ENCODE peak calls at places on chromosomes 11 and 22, in seven cellular contexts. U is T-helper 1 cell; I is transverse colon; B is HAP-1; V is A549; Q is effector CD8-positive, alpha-beta T cell; O is stimulated activated CD4-positive, alpha-beta T cell treated with anti-CD3 and anti-CD28 coated beads, TNF-alpha, amount 100 ng/mL, for 1 hour. Z is an unnamed sample.

GRCh38 chr22:43153916-43154315 is 2.6 kb downstream of the TSPO start:
- DNase-seq in U (no peak), O (no peak), I (no peak), Q (no peak), V (no peak), B (no peak), Z (no peak)

GRCh38 chr11:130325691-130326090 is 11.0 kb upstream of the ZBTB44 start:
- DNase-seq in U (no peak), B (peak; percentile 90), I (no peak), V (no peak), O (no peak), Q (no peak), Z (no peak)

GRCh38 chr22:38411016-38411415 is 44.0 kb downstream of the KCNJ4 start:
- DNase-seq in U (no peak), I (no peak), B (no peak), V (no peak), Q (no peak), O (no peak), Z (no peak)

GRCh38 chr11:127049486-127049885 is 48.9 kb upstream of the KIRREL3 start:
- DNase-seq in Q (no peak), U (no peak), I (no peak), V (no peak), O (no peak), B (no peak), Z (no peak)

GRCh38 chr11:17546240-17546639 is 819 bp upstream of the OTOG start:
- DNase-seq in U (no peak), B (no peak), O (no peak), I (no peak), Q (no peak), V (no peak), Z (no peak)

GRCh38 chr11:1875093-1875785 is 16.5 kb downstream of the PRR33 start:
- DNase-seq in B (no peak), U (peak; percentile 5), V (no peak), Q (no peak), I (peak; percentile 7), O (no peak), Z (no peak)

GRCh38 chr11:76577921-76578654 is 92.5 kb downstream of the LRRC32 start:
- DNase-seq in B (no peak), I (no peak), V (no peak), U (no peak), O (no peak), Q (no peak), Z (no peak)

GRCh38 chr11:36492724-36493304 is 17.3 kb downstream of the TRAF6 start:
- DNase-seq in V (peak; percentile 68), Q (no peak), O (no peak), I (no peak), U (peak; percentile 8), B (peak; percentile 51), Z (no peak)

GRCh38 chr22:27670701-27671412 is 130.7 kb downstream of the MN1 start:
- DNase-seq in O (no peak), V (no peak), I (peak; percentile 40), B (peak; percentile 83), U (no peak), Q (no peak), Z (no peak)

GRCh38 chr11:1557904-1558831 is 13.9 kb downstream of the DUSP8 start:
- DNase-seq in Q (no peak), B (no peak), V (peak; percentile 53), I (peak; percentile 66), U (no peak), O (no peak), Z (no peak)

GRCh38 chr11:66951927-66952337 is 6.3 kb downstream of the PC start:
- DNase-seq in B (no peak), V (no peak), O (no peak), Q (no peak), I (peak; percentile 53), U (no peak), Z (peak; percentile 47)

GRCh38 chr22:28142361-28142801 is 223.3 kb upstream of the PITPNB start:
- DNase-seq in I (no peak), O (no peak), U (no peak), Q (no peak), B (peak; percentile 99), V (no peak), Z (no peak)

Z was measured in Peyer's patch.